ENCODE peak calls at places on chromosome 11, in nine cellular contexts. K, D, H, P, Z, W, S, Y and G are unnamed samples.

GRCh38 chr11:12167098-12167999 is 57.0 kb downstream of the MICAL2 start:
- DNase-seq in K (peak; percentile 69), H (peak; percentile 72), S (peak; percentile 43), Z (no peak), P (peak; percentile 93), W (peak; percentile 38), D (peak; percentile 30), Y (no peak), G (peak; percentile 95)

GRCh38 chr11:93986716-93987115 is 34.4 kb upstream of the HEPHL1 start:
- DNase-seq in Y (no peak), D (peak; percentile 89), Z (no peak), P (peak; percentile 80), K (peak; percentile 65), S (no peak), W (no peak), H (no peak), G (peak; percentile 64)

GRCh38 chr11:73989156-73989555 is 6.5 kb upstream of the UCP2 start:
- DNase-seq in K (no peak), Z (no peak), W (no peak), H (no peak), Y (no peak), D (no peak), P (peak; percentile 13), S (no peak), G (peak; percentile 55)

GRCh38 chr11:7031346-7031957 is 11.2 kb downstream of the NLRP14 start:
- DNase-seq in S (no peak), Z (no peak), K (no peak), H (no peak), W (no peak), P (no peak), D (no peak), Y (no peak), G (no peak)

GRCh38 chr11:131674051-131674755 is 303.8 kb downstream of the NTM start:
- DNase-seq in Y (peak; percentile 68), H (peak; percentile 68), P (peak; percentile 20), D (peak; percentile 17), W (peak; percentile 42), K (peak; percentile 85), Z (peak; percentile 74), S (peak; percentile 52), G (peak; percentile 86)

GRCh38 chr11:124123587-124123986 is 8.3 kb downstream of the VWA5A start:
- DNase-seq in H (no peak), P (no peak), D (peak; percentile 3), Z (no peak), Y (no peak), K (no peak), W (no peak), S (no peak), G (no peak)

GRCh38 chr11:3109921-3110706 is 52.9 kb upstream of the CARS1 start:
- DNase-seq in Y (no peak), K (peak; percentile 77), S (peak; percentile 68), Z (no peak), W (peak; percentile 32), P (peak; percentile 63), D (peak; percentile 59), H (no peak), G (peak; percentile 83)

GRCh38 chr11:125933030-125933813 is 12.6 kb upstream of the VSIG10L2 start:
- DNase-seq in Y (no peak), H (no peak), P (no peak), Z (no peak), S (no peak), D (no peak), W (no peak), K (peak; percentile 28), G (no peak)

GRCh38 chr11:134275534-134276395 is at the start of gene GLB1L3:
- DNase-seq in S (no peak), Z (no peak), D (peak; percentile 86), H (no peak), W (peak; percentile 56), K (peak; percentile 71), P (no peak), Y (no peak), G (no peak)

GRCh38 chr11:134516529-134516928 is 104.5 kb upstream of the B3GAT1 start:
- DNase-seq in W (no peak), Z (no peak), H (no peak), S (no peak), D (no peak), Y (no peak), P (no peak), K (peak; percentile 40), G (no peak)

GRCh38 chr11:7846003-7846402 is 49.3 kb upstream of the OR5P2 start:
- DNase-seq in K (no peak), D (no peak), Z (no peak), P (no peak), H (no peak), S (no peak), W (no peak), Y (no peak), G (no peak)

GRCh38 chr11:1691878-1692707 is 4.9 kb upstream of the KRTAP5-6 start:
- DNase-seq in Y (no peak), W (no peak), H (no peak), D (no peak), Z (no peak), S (no peak), K (no peak), P (no peak), G (no peak)

GRCh38 chr11:130609121-130610035 is 160.9 kb downstream of the ADAMTS15 start:
- DNase-seq in P (peak; percentile 91), W (no peak), H (peak; percentile 56), Y (peak; percentile 90), D (no peak), S (no peak), Z (no peak), K (peak; percentile 72), G (peak; percentile 38)

GRCh38 chr11:76791861-76792260 is 8.7 kb downstream of the TSKU start:
- DNase-seq in W (no peak), K (no peak), D (no peak), Z (no peak), Y (no peak), S (no peak), H (no peak), P (peak; percentile 90), G (peak; percentile 73)